ENCODE peak calls at places on chromosomes 11 and 22, in nine cellular contexts. T, O, Q, U, P, I, N, S and W are unnamed samples.

GRCh38 chr11:110251837-110252236 is 44.6 kb downstream of the RDX start:
- DNase-seq in T (no peak), O (peak), Q (no peak), U (no peak), P (peak), I (no peak), N (no peak), S (no peak), W (no peak)

GRCh38 chr11:64757549-64758329 is 2.0 kb downstream of the PYGM start:
- DNase-seq in T (no peak), O (no peak), Q (peak), U (no peak), P (no peak), I (peak), N (no peak), S (no peak), W (no peak)

GRCh38 chr11:96265236-96265737 is 77.7 kb downstream of the MAML2 start:
- DNase-seq in T (no peak), O (no peak), Q (no peak), U (no peak), P (no peak), I (no peak), N (no peak), S (no peak), W (no peak)

GRCh38 chr22:23365961-23366360 is 185.7 kb downstream of the BCR start:
- DNase-seq in T (no peak), O (no peak), Q (no peak), U (no peak), P (no peak), I (no peak), N (no peak), S (no peak), W (no peak)

GRCh38 chr11:134283461-134284230 is 7.5 kb downstream of the GLB1L3 start:
- DNase-seq in T (no peak), O (no peak), Q (no peak), U (no peak), P (no peak), I (no peak), N (no peak), S (no peak), W (no peak)

GRCh38 chr11:75850787-75851186 is 35.8 kb downstream of the UVRAG start:
- DNase-seq in T (peak), O (no peak), Q (no peak), U (no peak), P (no peak), I (no peak), N (peak), S (no peak), W (no peak)

GRCh38 chr11:65887723-65888162 is 528 bp downstream of the FIBP start:
- DNase-seq in T (no peak), O (no peak), Q (no peak), U (no peak), P (no peak), I (no peak), N (no peak), S (no peak), W (no peak)

GRCh38 chr11:107705027-107705426 is 6.8 kb downstream of the SLN start:
- DNase-seq in T (no peak), O (no peak), Q (no peak), U (no peak), P (peak), I (no peak), N (no peak), S (no peak), W (no peak)

GRCh38 chr11:78786086-78786485 is 211.4 kb upstream of the NARS2 start:
- DNase-seq in T (no peak), O (no peak), Q (no peak), U (no peak), P (no peak), I (no peak), N (no peak), S (no peak), W (no peak)

GRCh38 chr11:101867951-101868350 is 46.9 kb upstream of the CEP126 start:
- DNase-seq in T (no peak), O (no peak), Q (no peak), U (no peak), P (peak), I (no peak), N (no peak), S (no peak), W (peak)

GRCh38 chr11:34356576-34356917 is 1.3 kb downstream of the ABTB2 start:
- DNase-seq in T (peak), O (no peak), Q (peak), U (no peak), P (peak), I (no peak), N (no peak), S (no peak), W (no peak)

GRCh38 chr11:1356007-1356435 is 33.7 kb upstream of the BRSK2 start:
- DNase-seq in T (no peak), O (no peak), Q (no peak), U (no peak), P (no peak), I (no peak), N (no peak), S (no peak), W (no peak)

GRCh38 chr11:6746086-6746618 is 25.6 kb downstream of the OR2AG2 start:
- DNase-seq in T (no peak), O (no peak), Q (no peak), U (no peak), P (no peak), I (no peak), N (no peak), S (no peak), W (no peak)

GRCh38 chr11:125950696-125951645 is 5.1 kb downstream of the VSIG10L2 start:
- DNase-seq in T (no peak), O (peak), Q (no peak), U (no peak), P (no peak), I (no peak), N (no peak), S (no peak), W (no peak)

GRCh38 chr11:128501576-128502549 is 85.5 kb downstream of the ETS1 start:
- DNase-seq in T (no peak), O (no peak), Q (no peak), U (no peak), P (peak), I (no peak), N (no peak), S (no peak), W (no peak)

GRCh38 chr11:3138178-3139085 is 26.7 kb downstream of the OSBPL5 start:
- DNase-seq in T (no peak), O (no peak), Q (no peak), U (no peak), P (no peak), I (peak), N (no peak), S (no peak), W (no peak)

GRCh38 chr11:35494966-35495365 is 30.4 kb downstream of the PAMR1 start:
- DNase-seq in T (no peak), O (no peak), Q (no peak), U (no peak), P (no peak), I (no peak), N (no peak), S (no peak), W (no peak)

GRCh38 chr22:42511401-42511891 is 8.2 kb downstream of the RRP7A start:
- DNase-seq in T (no peak), O (no peak), Q (peak), U (no peak), P (no peak), I (no peak), N (no peak), S (no peak), W (no peak)

GRCh38 chr11:111376453-111376871 is 2.6 kb downstream of the POU2AF1 start:
- DNase-seq in T (no peak), O (no peak), Q (no peak), U (no peak), P (no peak), I (no peak), N (no peak), S (no peak), W (no peak)

GRCh38 chr11:48123934-48124755 is 92.5 kb upstream of the OR4B1 start:
- DNase-seq in T (peak), O (no peak), Q (no peak), U (no peak), P (no peak), I (no peak), N (no peak), S (no peak), W (no peak)